ENCODE peak calls at places on chromosome 15, in seven cellular contexts. V is IMR-90; K is AG04450; I is H7; C is spleen; H is CD8-positive, alpha-beta T cell; D is aorta. E is an unnamed sample.

GRCh38 chr15:91974321-91974720 is 120.8 kb downstream of the SLCO3A1 start:
- DNase-seq in D (no peak), H (no peak), I (no peak), V (no peak), C (no peak), K (no peak), E (no peak)

GRCh38 chr15:32778391-32779176 is 60.8 kb downstream of the GREM1 start:
- DNase-seq in D (no peak), K (no peak), C (no peak), I (no peak), V (no peak), H (no peak), E (no peak)

GRCh38 chr15:48566669-48567068 is 78.8 kb downstream of the FBN1 start:
- DNase-seq in H (no peak), D (no peak), V (peak; percentile 65), I (no peak), K (no peak), C (no peak), E (peak; percentile 56)

GRCh38 chr15:92383528-92384326 is 10.0 kb upstream of the ST8SIA2 start:
- DNase-seq in C (no peak), H (no peak), K (no peak), D (no peak), I (peak; percentile 77), V (peak; percentile 3), E (no peak)

GRCh38 chr15:73555080-73555479 is 78.1 kb downstream of the NPTN start:
- DNase-seq in V (no peak), D (no peak), I (no peak), C (no peak), K (no peak), H (no peak), E (no peak)

GRCh38 chr15:73284073-73284472 is 84.7 kb downstream of the HCN4 start:
- DNase-seq in K (no peak), H (no peak), C (no peak), I (no peak), D (no peak), V (peak; percentile 43), E (no peak)

GRCh38 chr15:89171136-89172072 is 50.0 kb downstream of the RLBP1 start:
- DNase-seq in I (peak; percentile 74), H (peak; percentile 23), D (no peak), V (peak; percentile 36), K (no peak), C (peak; percentile 76), E (no peak)

GRCh38 chr15:80076321-80077318 is 17.1 kb downstream of the ZFAND6 start:
- DNase-seq in C (no peak), I (no peak), V (peak; percentile 50), H (no peak), K (no peak), D (no peak), E (no peak)

GRCh38 chr15:79673416-79674123 is 223.2 kb downstream of the MTHFS start:
- DNase-seq in V (peak; percentile 58), K (no peak), I (peak; percentile 39), H (no peak), C (no peak), D (no peak), E (peak; percentile 41)

GRCh38 chr15:51319539-51319938 is 18.9 kb downstream of the CYP19A1 start:
- DNase-seq in K (no peak), V (no peak), D (no peak), C (no peak), I (no peak), H (no peak), E (no peak)

GRCh38 chr15:81258455-81258854 is 61.8 kb downstream of the IL16 start:
- DNase-seq in I (no peak), H (no peak), D (no peak), K (no peak), C (no peak), V (no peak), E (no peak)

GRCh38 chr15:39602143-39602542 is 21.3 kb downstream of the THBS1 start:
- DNase-seq in V (no peak), D (no peak), K (no peak), I (no peak), H (no peak), C (no peak), E (no peak)

GRCh38 chr15:99099661-99100060 is 5.2 kb upstream of the SYNM start:
- DNase-seq in D (no peak), K (no peak), I (peak; percentile 32), H (no peak), C (no peak), V (no peak), E (no peak)
- H3K4me3 ChIP-seq in D (no peak overlapping the region), K (no peak overlapping the region), I (no peak overlapping the region), H (no peak overlapping the region), C (no peak overlapping the region), V (no peak overlapping the region), E (no peak overlapping the region)

DNA sequence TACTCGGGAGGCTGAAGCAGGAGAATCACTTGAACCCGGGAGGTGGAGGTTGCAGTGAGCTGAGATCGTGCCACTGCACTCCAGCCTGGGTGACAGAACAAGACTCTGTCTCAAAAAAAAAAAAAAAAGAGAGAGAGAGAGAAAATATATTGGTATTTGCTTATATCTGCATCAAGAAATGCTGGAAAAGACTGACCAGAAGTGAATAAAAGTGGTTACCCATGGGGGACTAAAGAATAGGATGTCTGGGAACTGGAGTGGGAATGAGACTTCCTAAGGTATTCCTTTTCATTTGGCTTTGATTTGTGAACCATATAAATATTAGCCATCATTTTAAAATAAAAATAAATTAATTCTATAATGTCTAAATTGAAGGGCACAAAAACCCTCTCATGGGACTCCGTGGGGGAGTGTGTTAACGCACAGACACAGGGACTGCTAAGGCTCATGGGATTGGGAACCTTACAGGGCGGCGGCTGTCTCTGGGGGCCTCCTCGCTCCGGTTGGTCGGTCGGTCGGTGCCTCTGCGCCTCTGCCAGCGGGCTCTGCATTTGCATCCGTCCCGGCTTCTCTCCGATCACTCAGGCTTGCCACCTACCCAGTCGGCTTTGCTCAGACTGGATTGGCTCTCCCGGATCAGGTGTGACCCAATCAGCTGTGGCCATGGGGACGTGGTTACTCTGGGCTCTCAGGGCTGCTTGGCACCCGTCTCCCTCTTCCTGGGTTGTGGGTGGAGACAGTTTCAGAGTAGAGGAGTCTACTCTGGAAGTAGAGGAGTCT is 12.7 kb upstream of the TSPAN3 start:
- DNase-seq in K (no peak), C (peak; percentile 96), H (peak; percentile 56), I (peak; percentile 93), V (peak; percentile 15), D (peak; percentile 91), E (no peak)
- H3K4me3 ChIP-seq in K (peak overlapping the region; percentile 25), C (no peak overlapping the region), H (peak overlapping the region; percentile 22), I (peak overlapping the region; percentile 8), V (no peak overlapping the region), D (no peak overlapping the region), E (peak overlapping the region; percentile 20)

GRCh38 chr15:83554558-83554957 is 99.4 kb upstream of the ADAMTSL3 start:
- DNase-seq in I (no peak), D (no peak), C (no peak), K (no peak), V (no peak), H (no peak), E (no peak)
- H3K4me3 ChIP-seq in I (no peak overlapping the region), D (no peak overlapping the region), C (no peak overlapping the region), K (no peak overlapping the region), V (no peak overlapping the region), H (no peak overlapping the region), E (no peak overlapping the region)

GRCh38 chr15:59312199-59312598 is 60.5 kb downstream of the MYO1E start:
- DNase-seq in H (no peak), V (no peak), K (no peak), C (no peak), D (no peak), I (no peak), E (no peak)

GRCh38 chr15:59311245-59311644 is 61.4 kb downstream of the MYO1E start:
- DNase-seq in D (no peak), K (no peak), I (no peak), V (no peak), H (no peak), C (no peak), E (no peak)

GRCh38 chr15:59315914-59316428 is 56.7 kb downstream of the MYO1E start:
- DNase-seq in D (no peak), H (no peak), I (no peak), K (no peak), V (peak; percentile 51), C (no peak), E (no peak)

GRCh38 chr15:59317211-59317610 is 55.5 kb downstream of the MYO1E start:
- DNase-seq in C (no peak), I (no peak), K (no peak), H (no peak), V (peak; percentile 44), D (no peak), E (no peak)

GRCh38 chr15:59313703-59314332 is 58.9 kb downstream of the MYO1E start:
- DNase-seq in H (no peak), I (no peak), K (no peak), V (peak; percentile 47), D (peak; percentile 94), C (no peak), E (peak; percentile 75)
- H3K4me3 ChIP-seq in H (no peak overlapping the region), I (no peak overlapping the region), K (no peak overlapping the region), V (no peak overlapping the region), D (no peak overlapping the region), C (no peak overlapping the region), E (no peak overlapping the region)

GRCh38 chr15:90814193-90814811 is 54.1 kb upstream of the FURIN start:
- DNase-seq in H (no peak), V (peak; percentile 38), I (peak; percentile 38), D (no peak), C (no peak), K (no peak), E (no peak)
- H3K4me3 ChIP-seq in H (no peak overlapping the region), V (no peak overlapping the region), I (no peak overlapping the region), D (no peak overlapping the region), C (no peak overlapping the region), K (no peak overlapping the region), E (no peak overlapping the region)

DNA sequence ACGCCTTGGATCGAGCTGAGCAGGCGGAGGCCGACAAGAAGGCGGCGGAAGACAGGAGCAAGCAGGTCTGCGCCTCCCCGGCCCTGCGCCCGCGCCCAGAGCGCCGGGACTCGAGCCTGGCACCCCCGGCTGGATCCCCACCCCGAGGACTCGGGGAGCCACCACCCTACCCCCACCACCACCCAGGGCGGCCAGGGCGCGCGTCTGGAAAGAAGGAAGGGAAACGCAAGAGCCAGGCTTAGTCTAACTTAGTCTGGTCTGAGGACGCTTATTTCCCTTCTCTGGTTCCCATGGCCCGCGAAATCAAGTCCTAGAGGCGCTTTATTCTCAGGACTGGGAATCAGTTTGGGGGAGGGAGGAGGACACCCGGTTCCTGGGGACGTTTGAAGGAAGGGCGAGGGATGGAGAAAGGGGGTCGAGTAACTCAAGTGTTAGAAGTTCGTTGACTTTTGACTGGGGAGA is 363 bp downstream of the TPM1 start:
- DNase-seq in C (peak; percentile 76), K (no peak), I (no peak), D (no peak), V (no peak), H (no peak), E (no peak)
- H3K4me3 ChIP-seq in C (peak overlapping the region; percentile 53), K (peak overlapping the region; percentile 94), I (peak overlapping the region; percentile 59), D (peak overlapping the region; percentile 95), V (peak overlapping the region; percentile 84), H (peak overlapping the region; percentile 26), E (peak overlapping the region; percentile 90)

GRCh38 chr15:97893988-97894387 is 66.5 kb upstream of the ARRDC4 start:
- DNase-seq in I (no peak), K (no peak), C (no peak), H (no peak), V (no peak), D (no peak), E (no peak)
- H3K4me3 ChIP-seq in I (no peak overlapping the region), K (no peak overlapping the region), C (no peak overlapping the region), H (no peak overlapping the region), V (no peak overlapping the region), D (no peak overlapping the region), E (no peak overlapping the region)